ENCODE peak calls at places on chromosomes 2 and 18, in six cellular contexts. Y, F, D, E, X and I are unnamed samples.

GRCh38 chr2:237631801-237632585 is 4.6 kb downstream of the LRRFIP1 start:
- DNase-seq in F (no peak), E (no peak), D (no peak), Y (no peak), X (no peak), I (no peak)

GRCh38 chr2:234682492-234683228 is 185.8 kb upstream of the ARL4C start:
- DNase-seq in E (no peak), Y (no peak), F (peak), D (no peak), X (peak), I (peak)

GRCh38 chr2:28407976-28408690 is 15.5 kb downstream of the FOSL2 start:
- DNase-seq in E (no peak), F (no peak), X (no peak), Y (no peak), D (no peak), I (peak)

GRCh38 chr2:231984992-231985391 is 23.5 kb downstream of the DIS3L2 start:
- DNase-seq in Y (no peak), E (no peak), X (no peak), D (no peak), F (no peak), I (no peak)

GRCh38 chr2:224360801-224361251 is 41.1 kb downstream of the FAM124B start:
- DNase-seq in Y (peak), E (no peak), F (no peak), X (no peak), D (no peak), I (no peak)

GRCh38 chr2:188475945-188476344 is 184.3 kb downstream of the GULP1 start:
- DNase-seq in X (no peak), E (peak), F (no peak), Y (no peak), D (peak), I (peak)

GRCh38 chr2:20291846-20292408 is 58.7 kb downstream of the PUM2 start:
- DNase-seq in Y (no peak), F (no peak), D (no peak), E (no peak), X (no peak), I (no peak)

GRCh38 chr18:67151366-67151765 is 365.2 kb downstream of the DSEL start:
- DNase-seq in D (no peak), Y (peak), F (no peak), X (no peak), E (no peak), I (no peak)

GRCh38 chr2:109135572-109136185 is 6.7 kb downstream of the SH3RF3 start:
- DNase-seq in D (no peak), E (no peak), X (peak), Y (no peak), F (no peak), I (no peak)

GRCh38 chr2:226903179-226903578 is 67.3 kb downstream of the RHBDD1 start:
- DNase-seq in D (no peak), E (peak), Y (no peak), F (no peak), X (no peak), I (peak)